ENCODE peak calls at places on chromosomes 12 and 14, in eight cellular contexts. K is tibial artery, F is cardiac muscle cell, T is PC-3, D is Peyer's patch, X is activated B cell treated with CpG ODN at 0.5 μM for 24 hours, Y is GM13977, C is epithelial cell of esophagus. I is an unnamed sample.
A peak's percentile ranks its signal among the peaks of the same experiment; 100 is the strongest.

GRCh38 chr12:38905480-38906351 is at the start of gene CPNE8:
- DNase-seq in K (peak; percentile 89), Y (peak; percentile 74), T (peak; percentile 59), X (peak; percentile 20), D (peak; percentile 76), F (peak; percentile 89), C (peak; percentile 67), I (peak; percentile 69)

GRCh38 chr12:49705479-49706267 is 1.5 kb downstream of the FMNL3 start:
- DNase-seq in X (peak; percentile 41), C (peak; percentile 31), D (no peak), T (peak; percentile 55), K (peak; percentile 39), F (peak; percentile 64), Y (peak; percentile 55), I (peak; percentile 70)

GRCh38 chr12:113822986-113823385 is 143.1 kb downstream of the RBM19 start:
- DNase-seq in K (no peak), C (no peak), F (no peak), X (no peak), D (no peak), Y (no peak), T (no peak), I (no peak)

GRCh38 chr12:31647106-31647505 is 12.4 kb upstream of the ETFBKMT start:
- DNase-seq in T (peak; percentile 84), D (no peak), C (peak; percentile 79), K (no peak), X (no peak), Y (no peak), F (no peak), I (peak; percentile 48)

GRCh38 chr14:95434161-95434560 is 82.3 kb downstream of the SYNE3 start:
- DNase-seq in F (no peak), T (no peak), Y (no peak), C (no peak), D (no peak), K (no peak), X (no peak), I (no peak)

GRCh38 chr12:100461330-100461973 is 12.2 kb upstream of the NR1H4 start:
- DNase-seq in F (no peak), C (no peak), X (no peak), D (no peak), Y (no peak), T (no peak), K (no peak), I (no peak)

GRCh38 chr12:100675432-100675831 is 101.9 kb downstream of the GAS2L3 start:
- DNase-seq in T (peak; percentile 77), D (no peak), C (peak; percentile 71), F (peak; percentile 81), Y (no peak), X (no peak), K (peak; percentile 44), I (peak; percentile 57)

GRCh38 chr14:99768381-99768780 is 24.8 kb upstream of the EML1 start:
- DNase-seq in X (no peak), T (no peak), Y (no peak), K (no peak), F (no peak), D (no peak), C (no peak), I (no peak)

GRCh38 chr12:49907352-49907751 is 3.7 kb upstream of the FAIM2 start:
- DNase-seq in D (no peak), T (no peak), K (no peak), C (no peak), F (no peak), X (no peak), Y (no peak), I (no peak)

GRCh38 chr12:116143883-116144266 is 133.6 kb downstream of the MED13L start:
- DNase-seq in Y (no peak), D (no peak), X (no peak), C (peak; percentile 46), K (no peak), T (no peak), F (peak; percentile 62), I (no peak)

GRCh38 chr12:66176105-66176504 is 6.3 kb upstream of the TMBIM4 start:
- DNase-seq in K (no peak), Y (no peak), X (no peak), D (no peak), T (no peak), C (no peak), F (peak; percentile 83), I (no peak)

GRCh38 chr14:54629635-54630360 is 62.9 kb downstream of the SAMD4A start:
- DNase-seq in K (no peak), Y (no peak), F (no peak), T (no peak), C (no peak), X (no peak), D (no peak), I (no peak)

GRCh38 chr12:26791328-26791791 is 41.6 kb downstream of the ITPR2 start:
- DNase-seq in X (no peak), T (no peak), Y (no peak), F (peak; percentile 50), C (no peak), D (no peak), K (no peak), I (no peak)

GRCh38 chr12:122646568-122647220 is 56.5 kb downstream of the HCAR2 start:
- DNase-seq in X (peak; percentile 21), C (peak; percentile 77), T (peak; percentile 76), D (no peak), F (peak; percentile 73), K (peak; percentile 25), Y (peak; percentile 76), I (peak; percentile 93)

GRCh38 chr12:101021911-101022388 is 188.1 kb downstream of the SLC5A8 start:
- DNase-seq in D (no peak), C (peak; percentile 88), T (peak; percentile 77), F (peak; percentile 89), K (no peak), X (no peak), Y (no peak), I (no peak)

GRCh38 chr12:115013668-115014072 is 329.7 kb upstream of the TBX3 start:
- DNase-seq in D (no peak), T (no peak), Y (no peak), K (no peak), C (no peak), F (no peak), X (no peak), I (no peak)

GRCh38 chr12:46908236-46908935 is 82.6 kb upstream of the SLC38A4 start:
- DNase-seq in F (peak; percentile 19), T (peak; percentile 82), D (no peak), X (no peak), Y (no peak), C (peak; percentile 94), K (no peak), I (no peak)

GRCh38 chr12:19539836-19540235 is 100.5 kb downstream of the AEBP2 start:
- DNase-seq in T (no peak), C (peak; percentile 63), X (no peak), Y (no peak), K (no peak), D (no peak), F (no peak), I (no peak)

GRCh38 chr14:105067140-105067968 is 2.1 kb upstream of the GPR132 start:
- DNase-seq in K (no peak), D (peak; percentile 46), F (no peak), C (peak; percentile 57), X (no peak), Y (no peak), T (peak; percentile 30), I (peak; percentile 78)

GRCh38 chr14:70416322-70416716 is 571 bp downstream of the SYNJ2BP start:
- DNase-seq in D (no peak), F (peak; percentile 24), C (peak; percentile 10), X (no peak), Y (no peak), K (no peak), T (peak; percentile 25), I (no peak)

GRCh38 chr12:6958609-6959375 is 7.6 kb downstream of the PTPN6 start:
- DNase-seq in D (peak; percentile 51), T (no peak), C (no peak), F (no peak), K (no peak), X (peak; percentile 65), Y (peak; percentile 84), I (peak; percentile 77)

GRCh38 chr12:104827587-104827986 is 130.5 kb downstream of the SLC41A2 start:
- DNase-seq in C (no peak), Y (no peak), K (no peak), F (no peak), T (peak; percentile 35), D (no peak), X (no peak), I (no peak)
- TF ChIP-seq CTCF in C (peak; percentile 31), Y (no peak), K (no peak), F (peak; percentile 30), T (peak; percentile 70), D (no peak), X (no peak), I (peak; percentile 25)

DNA sequence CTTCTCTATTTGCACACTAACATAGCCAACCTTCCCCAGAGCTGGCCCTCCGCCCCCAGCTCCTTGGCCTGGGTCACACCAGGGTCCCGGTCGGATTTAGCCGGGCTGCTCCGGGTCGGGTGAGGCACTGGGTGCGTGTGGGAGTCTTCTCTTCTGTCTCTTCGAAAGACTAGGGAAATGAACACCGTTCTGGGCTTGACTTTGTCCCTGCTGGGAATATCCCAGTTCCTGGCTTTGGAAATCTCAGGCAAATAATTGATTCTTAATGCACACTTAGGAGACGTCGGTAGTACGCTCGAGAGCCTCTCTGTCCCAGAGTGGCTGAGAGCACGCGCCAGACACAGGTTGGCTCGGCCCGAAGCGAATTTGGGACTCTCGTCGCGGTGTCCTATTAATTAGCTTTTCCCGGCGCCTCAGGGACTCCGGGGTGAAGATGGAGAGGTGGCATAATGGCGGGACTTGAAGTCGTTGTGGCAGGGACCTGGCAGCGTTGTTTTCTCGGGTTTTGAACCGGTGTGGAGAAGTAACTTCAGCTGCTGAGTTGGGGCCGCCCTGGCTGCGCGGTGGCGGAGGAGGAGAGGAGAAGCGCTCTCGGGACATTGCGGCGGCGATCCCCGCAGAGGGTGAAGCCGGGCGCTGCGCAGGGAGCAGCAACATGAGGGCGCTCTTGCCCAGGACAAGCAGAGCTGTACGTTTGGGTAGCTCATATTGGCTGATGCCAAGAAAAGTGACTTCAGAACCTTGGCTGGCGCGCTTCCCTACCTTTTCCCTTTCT is 7.5 kb downstream of the FOXG1 start:
- DNase-seq in D (no peak), X (no peak), K (no peak), Y (no peak), F (peak; percentile 54), C (peak; percentile 51), T (no peak), I (no peak)
- TF ChIP-seq CTCF in D (no peak), X (no peak), K (no peak), Y (peak; percentile 70), F (peak; percentile 55), C (peak; percentile 32), T (no peak), I (no peak)

GRCh38 chr12:120495723-120496352 is at the start of gene DYNLL1:
- DNase-seq in K (peak; percentile 95), T (peak; percentile 99), X (peak; percentile 99), Y (peak; percentile 98), F (peak; percentile 98), C (peak; percentile 97), D (peak; percentile 98), I (peak; percentile 92)
- TF ChIP-seq CTCF in K (peak; percentile 25), T (no peak), X (no peak), Y (no peak), F (no peak), C (no peak), D (no peak), I (no peak)

DNA sequence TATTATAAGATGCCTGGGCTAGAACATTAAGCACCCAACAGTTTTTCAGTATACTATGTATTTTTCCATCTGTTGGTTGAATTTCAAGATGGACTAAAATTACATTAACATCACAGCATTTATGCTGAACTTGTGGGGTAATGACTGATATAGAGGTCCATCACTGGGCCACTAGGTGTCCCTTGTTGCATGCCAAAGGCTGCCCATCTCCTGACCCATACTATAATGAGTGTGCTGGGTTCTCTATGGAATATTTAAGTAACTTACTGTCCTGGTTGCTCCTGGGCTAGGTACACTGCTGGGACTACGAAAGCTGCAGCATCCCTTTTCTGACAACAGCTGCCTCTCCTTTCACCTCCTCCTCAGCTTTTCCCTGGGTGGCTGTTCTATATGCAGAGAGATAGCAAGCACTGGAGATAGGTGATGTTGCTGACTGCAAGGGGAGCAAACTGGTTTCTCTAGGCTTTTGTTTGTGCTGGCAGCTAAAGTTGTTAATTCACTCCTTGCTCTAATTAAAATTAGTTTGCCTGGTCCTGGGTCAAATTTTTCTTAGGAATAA is 138.6 kb upstream of the TRHDE start:
- DNase-seq in K (no peak), D (no peak), T (peak; percentile 28), F (no peak), C (no peak), X (no peak), Y (no peak), I (no peak)
- TF ChIP-seq CTCF in K (no peak), D (no peak), T (peak; percentile 50), F (no peak), C (peak; percentile 15), X (no peak), Y (peak; percentile 32), I (no peak)

I was measured in CD14-positive monocyte.